ENCODE peak calls at places on chromosome 4, in ten cellular contexts. Q is WERI-Rb-1, W is RWPE2, C is tibial nerve, U is cardiac muscle cell, D is sigmoid colon, S is endothelial cell of umbilical vein, G is hepatocyte, P is suprapubic skin, Z is adipocyte. M is an unnamed sample.
A peak's percentile ranks its signal among the peaks of the same experiment; 100 is the strongest.

GRCh38 chr4:41121906-41122305 is 92.4 kb downstream of the APBB2 start:
- DNase-seq in P (no peak), S (no peak), D (no peak), G (no peak), Q (no peak), C (no peak), U (no peak), W (no peak), Z (no peak), M (no peak)

GRCh38 chr4:25144870-25145481 is 15.3 kb downstream of the SEPSECS start:
- DNase-seq in D (no peak), C (no peak), G (peak; percentile 41), Q (no peak), Z (peak; percentile 64), U (peak; percentile 52), P (no peak), W (no peak), S (peak; percentile 61), M (no peak)

GRCh38 chr4:72448231-72448630 is 120.8 kb downstream of the ADAMTS3 start:
- DNase-seq in U (no peak), S (no peak), C (no peak), Q (no peak), G (no peak), Z (no peak), P (no peak), D (no peak), W (no peak), M (no peak)

GRCh38 chr4:15550491-15550890 is 80.8 kb downstream of the CC2D2A start:
- DNase-seq in Z (no peak), W (no peak), S (no peak), U (peak; percentile 14), D (no peak), P (no peak), C (no peak), Q (no peak), G (no peak), M (no peak)

GRCh38 chr4:75653845-75654503 is 19.2 kb downstream of the G3BP2 start:
- DNase-seq in G (peak; percentile 51), U (peak; percentile 60), W (no peak), Q (no peak), P (no peak), C (no peak), Z (no peak), S (peak; percentile 61), D (no peak), M (no peak)

GRCh38 chr4:184310171-184310567 is 92.5 kb upstream of the ENPP6 start:
- DNase-seq in S (peak; percentile 28), D (no peak), G (no peak), U (no peak), W (no peak), Q (no peak), C (no peak), Z (no peak), P (no peak), M (peak; percentile 43)

GRCh38 chr4:40238700-40239548 is 42.1 kb downstream of the RHOH start:
- DNase-seq in S (no peak), D (no peak), P (no peak), Z (no peak), G (no peak), C (no peak), W (no peak), U (no peak), Q (no peak), M (no peak)

GRCh38 chr4:55866973-55867574 is 13.6 kb downstream of the EXOC1 start:
- DNase-seq in G (peak; percentile 73), Z (peak; percentile 81), U (peak; percentile 81), W (no peak), C (no peak), Q (peak; percentile 22), D (no peak), S (peak; percentile 78), P (no peak), M (peak; percentile 52)

GRCh38 chr4:163587867-163588266 is 93.4 kb downstream of the TMA16 start:
- DNase-seq in W (no peak), P (no peak), S (no peak), C (no peak), U (no peak), G (no peak), D (no peak), Q (peak; percentile 14), Z (no peak), M (no peak)

GRCh38 chr4:157978680-157979361 is 194.0 kb downstream of the GASK1B start:
- DNase-seq in Z (peak; percentile 89), U (peak; percentile 83), W (no peak), Q (peak; percentile 80), S (peak; percentile 82), D (no peak), P (no peak), C (peak; percentile 62), G (peak; percentile 80), M (peak; percentile 42)

GRCh38 chr4:88158360-88159136 is at the start of gene ABCG2:
- DNase-seq in Z (peak; percentile 69), G (peak; percentile 62), W (no peak), U (peak; percentile 49), S (peak; percentile 72), C (peak; percentile 16), D (no peak), P (peak; percentile 61), Q (peak; percentile 46), M (peak; percentile 4)

GRCh38 chr4:123477804-123478209 is 81.2 kb downstream of the SPRY1 start:
- DNase-seq in U (peak; percentile 86), Z (no peak), Q (no peak), C (peak; percentile 16), D (no peak), S (peak; percentile 4), P (no peak), G (no peak), W (no peak), M (no peak)

GRCh38 chr4:8213121-8213520 is 14.0 kb downstream of the SH3TC1 start:
- DNase-seq in Z (no peak), C (no peak), W (no peak), P (no peak), D (no peak), U (no peak), G (no peak), Q (no peak), S (no peak), M (no peak)

GRCh38 chr4:8211737-8212581 is 12.9 kb downstream of the SH3TC1 start:
- DNase-seq in U (no peak), D (no peak), P (no peak), S (no peak), Z (no peak), G (no peak), C (no peak), W (no peak), Q (peak; percentile 57), M (no peak)

GRCh38 chr4:8214091-8214490 is 15.0 kb downstream of the SH3TC1 start:
- DNase-seq in P (no peak), C (no peak), Q (no peak), S (no peak), W (no peak), U (no peak), G (no peak), D (no peak), Z (no peak), M (no peak)

GRCh38 chr4:8211229-8211628 is 12.1 kb downstream of the SH3TC1 start:
- DNase-seq in D (no peak), S (no peak), W (no peak), C (no peak), U (no peak), Z (no peak), Q (no peak), P (no peak), G (no peak), M (no peak)

DNA sequence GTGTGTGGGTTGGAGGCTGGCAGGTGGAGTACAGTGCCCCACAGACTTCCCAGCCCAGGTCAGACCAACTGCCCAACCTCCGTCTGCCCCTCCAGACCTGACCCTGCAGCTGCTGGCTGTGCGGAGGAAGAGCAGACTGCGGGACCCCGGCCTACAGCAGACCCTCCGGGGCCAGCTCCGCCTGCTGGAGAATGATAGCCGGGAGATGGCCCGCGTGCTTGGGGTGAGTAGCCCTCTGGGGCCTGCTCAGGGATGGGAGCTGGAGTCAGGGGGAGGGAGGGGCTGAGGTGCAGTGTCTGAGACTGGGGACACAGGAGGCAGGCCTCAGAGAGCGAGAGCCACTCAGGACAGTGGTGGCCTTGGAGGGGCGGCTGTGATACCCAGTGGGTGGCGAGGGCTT is 13.5 kb downstream of the SH3TC1 start:
- DNase-seq in C (no peak), U (no peak), S (no peak), Q (no peak), Z (no peak), W (no peak), G (no peak), P (no peak), D (no peak), M (no peak)
- H3K36me3 ChIP-seq in C (no peaks in the 10 kb centered on the region), U (no peaks in the 10 kb centered on the region), S (peaks cover 17% of the 10 kb centered on the region), Q (no peaks in the 10 kb centered on the region), Z (no peaks in the 10 kb centered on the region), W (peaks cover 90% of the 10 kb centered on the region), G (no peaks in the 10 kb centered on the region), P (peaks cover 34% of the 10 kb centered on the region), D (no peaks in the 10 kb centered on the region), M (peaks cover 10% of the 10 kb centered on the region)

GRCh38 chr4:2939383-2940243 is 23.6 kb downstream of the NOP14 start:
- DNase-seq in G (no peak), U (no peak), S (no peak), Q (no peak), W (no peak), P (peak; percentile 61), Z (no peak), C (no peak), D (peak; percentile 53), M (no peak)
- H3K36me3 ChIP-seq in G (no peaks in the 10 kb centered on the region), U (peaks cover 50% of the 10 kb centered on the region), S (peaks cover 9% of the 10 kb centered on the region), Q (peaks cover 75% of the 10 kb centered on the region), W (peaks cover 71% of the 10 kb centered on the region), P (peaks cover 71% of the 10 kb centered on the region), Z (peaks cover 80% of the 10 kb centered on the region), C (peaks cover 19% of the 10 kb centered on the region), D (peaks cover 54% of the 10 kb centered on the region), M (peaks cover 31% of the 10 kb centered on the region)

GRCh38 chr4:173316060-173316459 is 18.1 kb downstream of the HMGB2 start:
- DNase-seq in U (no peak), C (no peak), D (no peak), Z (no peak), W (no peak), S (no peak), P (no peak), Q (no peak), G (no peak), M (no peak)
- H3K36me3 ChIP-seq in U (peaks cover 6% of the 10 kb centered on the region), C (no peaks in the 10 kb centered on the region), D (peaks cover 4% of the 10 kb centered on the region), Z (no peaks in the 10 kb centered on the region), W (no peaks in the 10 kb centered on the region), S (no peaks in the 10 kb centered on the region), P (peaks cover 19% of the 10 kb centered on the region), Q (peaks cover 4% of the 10 kb centered on the region), G (no peaks in the 10 kb centered on the region), M (peaks cover 2% of the 10 kb centered on the region)

DNA sequence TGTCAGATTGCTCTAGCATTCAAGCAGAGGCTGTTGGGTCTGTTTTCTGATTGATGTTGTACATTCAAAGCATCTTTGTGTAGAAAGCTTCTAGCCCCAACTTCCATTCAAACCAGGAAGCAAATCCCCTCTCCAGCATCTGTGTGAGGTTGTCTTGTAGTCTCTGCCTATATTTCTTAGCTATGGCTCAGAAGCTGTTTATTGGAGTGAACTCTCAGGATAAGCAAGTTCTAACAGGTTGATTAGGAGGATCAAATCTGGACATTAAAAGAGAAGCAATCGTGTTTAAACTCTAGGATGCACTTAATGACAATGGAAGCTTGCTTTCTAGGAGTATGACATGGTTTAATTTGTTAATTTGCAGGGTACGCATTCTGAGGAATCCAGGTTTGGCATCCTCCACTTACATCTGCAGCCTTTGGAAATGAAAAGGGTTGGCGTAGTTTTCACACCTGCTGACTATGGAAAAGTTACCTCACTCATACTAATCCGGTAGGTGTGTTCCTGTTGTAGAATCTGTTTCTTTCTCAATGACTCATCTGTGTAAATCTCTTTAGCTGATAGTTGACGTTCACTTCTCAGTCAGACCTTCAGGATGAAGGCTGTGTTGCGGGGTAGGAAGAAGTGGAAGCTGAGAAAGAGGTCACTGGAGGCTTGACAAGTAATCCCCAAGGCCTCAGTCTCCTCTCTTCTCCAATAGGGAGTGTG is 88.0 kb upstream of the TLR2 start:
- DNase-seq in W (no peak), Q (no peak), S (no peak), Z (no peak), D (no peak), P (no peak), C (no peak), U (no peak), G (peak; percentile 26), M (no peak)
- H3K36me3 ChIP-seq in W (peaks cover 46% of the 10 kb centered on the region), Q (no peaks in the 10 kb centered on the region), S (peaks cover 2% of the 10 kb centered on the region), Z (peaks cover 42% of the 10 kb centered on the region), D (peaks cover 10% of the 10 kb centered on the region), P (peaks cover 38% of the 10 kb centered on the region), C (no peaks in the 10 kb centered on the region), U (no peaks in the 10 kb centered on the region), G (no peaks in the 10 kb centered on the region), M (peaks cover 12% of the 10 kb centered on the region)

M was measured in body of pancreas.